ENCODE peak calls at places on chromosome 5, in ten cellular contexts. M is GM10248; H is neural progenitor cell; W is activated naive CD4-positive, alpha-beta T cell treated with Interleukin-2 at 50 U/mL for 16 hours; X is pancreas; V is T-helper 2 cell; P is RKO; Y is NCI-H460; I is GM23338; F is stomach. E is an unnamed sample.

GRCh38 chr5:158074597-158074991 is 215.6 kb upstream of the CLINT1 start:
- DNase-seq in M (no peak), H (no peak), W (no peak), X (no peak), V (no peak), P (no peak), Y (no peak), I (no peak), F (no peak), E (no peak)

GRCh38 chr5:16685069-16685468 is 68.3 kb upstream of the RETREG1 start:
- DNase-seq in M (no peak), H (no peak), W (no peak), X (no peak), V (no peak), P (no peak), Y (no peak), I (no peak), F (no peak), E (no peak)

GRCh38 chr5:33513786-33514185 is 73.0 kb downstream of the TARS1 start:
- DNase-seq in M (no peak), H (no peak), W (no peak), X (no peak), V (no peak), P (no peak), Y (no peak), I (no peak), F (no peak), E (no peak)

GRCh38 chr5:14243768-14244167 is 100.6 kb downstream of the TRIO start:
- DNase-seq in M (no peak), H (no peak), W (no peak), X (no peak), V (no peak), P (no peak), Y (no peak), I (no peak), F (no peak), E (no peak)

GRCh38 chr5:105745111-105745510 is 1925.6 kb downstream of the EFNA5 start:
- DNase-seq in M (no peak), H (no peak), W (no peak), X (no peak), V (no peak), P (no peak), Y (no peak), I (no peak), F (no peak), E (no peak)

GRCh38 chr5:1911773-1912235 is 29.1 kb upstream of the IRX4 start:
- DNase-seq in M (no peak), H (no peak), W (no peak), X (no peak), V (no peak), P (no peak), Y (no peak), I (no peak), F (no peak), E (no peak)

GRCh38 chr5:137923856-137924255 is 34.6 kb downstream of the PKD2L2 start:
- DNase-seq in M (no peak), H (peak), W (no peak), X (no peak), V (no peak), P (no peak), Y (no peak), I (peak), F (no peak), E (no peak)

GRCh38 chr5:170597109-170597741 is 93.4 kb downstream of the KCNIP1 start:
- DNase-seq in M (no peak), H (no peak), W (peak), X (no peak), V (peak), P (peak), Y (no peak), I (no peak), F (no peak), E (no peak)

GRCh38 chr5:116058346-116058936 is 26.2 kb downstream of the ARL14EPL start:
- DNase-seq in M (no peak), H (no peak), W (no peak), X (no peak), V (no peak), P (no peak), Y (no peak), I (no peak), F (no peak), E (no peak)

GRCh38 chr5:160926428-160926827 is 74.4 kb upstream of the ATP10B start:
- DNase-seq in M (no peak), H (no peak), W (no peak), X (peak), V (no peak), P (no peak), Y (no peak), I (peak), F (peak), E (no peak)

GRCh38 chr5:134007581-134008256 is 2.9 kb upstream of the VDAC1 start:
- DNase-seq in M (no peak), H (peak), W (no peak), X (no peak), V (no peak), P (peak), Y (no peak), I (peak), F (no peak), E (no peak)

GRCh38 chr5:143217065-143217803 is 186.3 kb downstream of the NR3C1 start:
- DNase-seq in M (no peak), H (peak), W (no peak), X (no peak), V (no peak), P (no peak), Y (no peak), I (no peak), F (no peak), E (peak)

GRCh38 chr5:51734677-51735076 is 351.4 kb downstream of the ISL1 start:
- DNase-seq in M (no peak), H (no peak), W (no peak), X (no peak), V (no peak), P (no peak), Y (no peak), I (no peak), F (no peak), E (no peak)

GRCh38 chr5:57824047-57824446 is 341.4 kb upstream of the ACTBL2 start:
- DNase-seq in M (no peak), H (no peak), W (no peak), X (no peak), V (no peak), P (peak), Y (no peak), I (no peak), F (no peak), E (no peak)

GRCh38 chr5:122982376-122982775 is 54.1 kb downstream of the PPIC start:
- DNase-seq in M (no peak), H (no peak), W (no peak), X (no peak), V (no peak), P (no peak), Y (no peak), I (no peak), F (no peak), E (no peak)

GRCh38 chr5:5967373-5967772 is 411.0 kb downstream of the MED10 start:
- DNase-seq in M (no peak), H (no peak), W (no peak), X (no peak), V (no peak), P (no peak), Y (no peak), I (no peak), F (no peak), E (no peak)

GRCh38 chr5:93990504-93991085 is 249.2 kb upstream of the POU5F2 start:
- DNase-seq in M (no peak), H (peak), W (no peak), X (no peak), V (no peak), P (no peak), Y (no peak), I (no peak), F (no peak), E (no peak)